ENCODE peak calls at places on chromosomes 6 and 20, in eight cellular contexts. V, L, Y, D, S, N, P and R are unnamed samples.

GRCh38 chr20:31593221-31594001 is 11.7 kb upstream of the ID1 start:
- DNase-seq in V (peak; percentile 79), N (peak; percentile 94), D (peak; percentile 94), P (no peak), L (no peak), Y (no peak), S (no peak), R (peak; percentile 97)

GRCh38 chr6:140774080-140774505 is 1358.6 kb upstream of the GJE1 start:
- DNase-seq in Y (no peak), N (no peak), D (no peak), V (no peak), S (peak; percentile 84), L (no peak), P (no peak), R (no peak)

GRCh38 chr6:106117579-106117978 is 31.4 kb downstream of the PRDM1 start:
- DNase-seq in D (no peak), P (no peak), S (no peak), V (no peak), Y (peak; percentile 53), L (no peak), N (no peak), R (no peak)

GRCh38 chr6:129104131-129104530 is 221.2 kb downstream of the LAMA2 start:
- DNase-seq in L (no peak), P (no peak), Y (no peak), V (no peak), S (no peak), D (no peak), N (no peak), R (no peak)

GRCh38 chr6:84350397-84350796 is 123.0 kb upstream of the CEP162 start:
- DNase-seq in S (no peak), P (no peak), L (no peak), V (no peak), D (no peak), Y (no peak), N (no peak), R (no peak)

GRCh38 chr20:14333734-14334133 is 3.7 kb downstream of the FLRT3 start:
- DNase-seq in L (no peak), V (no peak), Y (no peak), N (no peak), S (no peak), P (no peak), D (no peak), R (no peak)

GRCh38 chr6:24743265-24743943 is 24.4 kb upstream of the C6orf62 start:
- DNase-seq in Y (no peak), V (no peak), S (peak; percentile 91), D (peak; percentile 29), N (no peak), L (peak; percentile 34), P (no peak), R (no peak)

GRCh38 chr20:63678071-63678470 is 18.4 kb upstream of the TNFRSF6B start:
- DNase-seq in S (no peak), Y (no peak), N (no peak), P (no peak), D (no peak), V (no peak), L (no peak), R (no peak)

GRCh38 chr6:124943658-124944057 is 18.6 kb upstream of the RNF217 start:
- DNase-seq in P (no peak), Y (no peak), S (no peak), N (no peak), D (no peak), L (no peak), V (no peak), R (no peak)

GRCh38 chr6:156013155-156013554 is 557.5 kb upstream of the NOX3 start:
- DNase-seq in Y (no peak), N (no peak), S (no peak), P (no peak), L (no peak), V (no peak), D (no peak), R (no peak)

GRCh38 chr6:69232506-69233194 is 564.2 kb downstream of the LMBRD1 start:
- DNase-seq in N (peak; percentile 63), P (peak; percentile 21), V (peak; percentile 82), D (peak; percentile 76), L (peak; percentile 44), S (peak; percentile 67), Y (no peak), R (peak; percentile 82)

GRCh38 chr6:13305256-13305650 is 23.1 kb downstream of the TBC1D7 start:
- DNase-seq in L (no peak), N (no peak), V (no peak), D (no peak), S (no peak), Y (no peak), P (no peak), R (no peak)

GRCh38 chr20:6993016-6993415 is 225.5 kb downstream of the BMP2 start:
- DNase-seq in L (no peak), Y (no peak), P (no peak), D (no peak), V (no peak), S (no peak), N (no peak), R (no peak)

DNA sequence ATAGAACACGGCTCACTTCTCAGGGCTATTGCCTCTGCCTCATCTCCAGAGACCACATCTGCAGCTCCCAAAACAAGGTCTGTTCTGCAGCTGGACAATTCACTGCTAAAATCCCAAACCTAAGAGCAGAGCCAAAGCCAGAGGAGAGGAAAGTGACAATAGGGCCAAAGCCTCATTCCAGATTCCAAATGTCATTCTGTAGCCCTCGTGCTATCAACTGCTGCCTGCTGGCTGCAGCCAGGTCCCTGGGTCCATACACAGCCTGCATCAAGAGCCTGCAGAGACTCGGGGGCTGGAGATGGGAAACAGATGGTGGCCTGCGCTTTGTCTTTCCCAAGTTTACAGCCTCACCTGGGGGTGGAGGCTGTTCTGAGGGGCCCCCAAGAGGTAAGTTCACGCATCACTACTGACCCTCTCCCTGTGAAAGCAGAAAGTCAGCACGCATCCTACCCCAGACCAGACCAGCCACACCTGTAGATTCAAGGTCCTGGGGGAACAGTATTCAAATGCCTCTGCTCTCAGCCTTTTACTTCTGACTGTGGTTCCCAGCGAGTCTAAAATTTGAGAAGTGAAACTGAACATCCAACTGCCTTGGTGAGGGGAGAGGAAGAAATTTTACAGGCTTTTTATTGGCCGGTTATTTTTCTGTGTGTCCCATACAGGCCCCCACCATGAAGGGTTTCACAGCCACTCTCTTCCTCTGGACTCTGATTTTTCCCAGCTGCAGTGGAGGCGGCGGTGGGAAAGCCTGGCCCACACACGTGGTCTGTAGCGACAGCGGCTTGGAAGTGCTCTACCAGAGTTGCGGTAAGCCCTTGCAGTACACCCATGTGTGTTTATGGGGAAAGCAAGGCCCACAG is at the start of gene LY86:
- DNase-seq in N (peak; percentile 14), L (no peak), D (peak; percentile 22), V (no peak), S (no peak), P (no peak), Y (no peak), R (no peak)
- H3K4me3 ChIP-seq in N (no peak within 1 kb of the TSS), L (no peak within 1 kb of the TSS), D (no peak within 1 kb of the TSS), V (peak within 1 kb of the TSS; percentile 21), S (no peak within 1 kb of the TSS), P (no peak within 1 kb of the TSS), Y (no peak within 1 kb of the TSS), R (no peak within 1 kb of the TSS)

DNA sequence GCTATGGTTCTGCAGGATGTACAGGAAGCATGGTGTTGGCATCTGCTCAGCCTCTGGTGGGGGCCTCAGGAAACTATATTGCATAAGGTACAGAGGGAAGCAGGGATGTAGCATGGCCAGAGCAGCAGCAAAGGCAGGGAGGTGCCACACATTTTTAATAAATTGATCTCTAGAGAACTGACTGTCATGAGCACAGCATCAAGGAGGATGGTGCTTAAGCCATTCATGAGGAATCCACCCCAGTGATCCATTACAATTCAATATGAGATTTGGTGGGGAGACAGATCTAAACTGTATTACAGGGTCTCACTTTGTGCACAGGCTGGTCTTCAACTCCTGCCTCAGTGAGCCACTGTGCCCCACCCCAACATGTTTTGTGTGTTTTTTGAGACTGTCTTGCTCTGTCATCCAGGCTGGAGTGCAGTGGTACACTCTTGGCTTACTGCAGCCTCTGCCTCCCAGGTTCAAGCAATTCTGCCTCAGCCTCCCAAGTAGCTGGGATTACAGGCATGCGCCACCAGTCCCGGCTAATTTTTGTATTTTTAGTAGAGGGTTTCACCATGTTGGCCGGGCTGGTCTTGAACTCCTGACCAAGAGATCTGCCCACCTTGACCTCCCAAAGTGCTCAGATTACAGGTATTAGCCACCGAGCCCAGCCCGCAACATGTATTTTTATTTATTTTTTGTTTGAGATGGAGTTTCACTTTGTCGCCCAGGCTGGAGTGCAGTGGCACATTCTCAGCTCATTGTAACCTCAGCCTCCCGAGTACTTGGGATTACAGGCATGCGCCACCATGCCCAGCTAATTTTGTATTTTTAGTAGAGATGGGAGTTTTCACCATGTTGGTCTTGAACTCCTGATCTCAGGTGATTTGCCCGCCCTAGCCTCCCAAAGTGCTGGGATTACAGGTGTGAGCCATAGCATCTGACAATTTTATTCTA is 10.3 kb downstream of the HSPA1B start:
- DNase-seq in L (no peak), Y (no peak), N (no peak), S (no peak), D (no peak), P (no peak), V (no peak), R (peak; percentile 22)
- H3K4me3 ChIP-seq in L (peak overlapping the region; percentile 80), Y (peak overlapping the region; percentile 4), N (no peak overlapping the region), S (peak overlapping the region; percentile 78), D (no peak overlapping the region), P (no peak overlapping the region), V (peak overlapping the region; percentile 86), R (peak overlapping the region; percentile 39)

GRCh38 chr6:119881416-119881815 is 531.9 kb upstream of the MAN1A1 start:
- DNase-seq in D (no peak), Y (no peak), V (no peak), P (no peak), L (no peak), S (peak; percentile 24), N (no peak), R (no peak)
- H3K4me3 ChIP-seq in D (no peak overlapping the region), Y (no peak overlapping the region), V (no peak overlapping the region), P (no peak overlapping the region), L (no peak overlapping the region), S (no peak overlapping the region), N (no peak overlapping the region), R (no peak overlapping the region)

GRCh38 chr6:56902551-56903464 is 52.1 kb upstream of the BEND6 start:
- DNase-seq in S (peak; percentile 48), N (no peak), L (no peak), P (peak; percentile 72), Y (no peak), V (no peak), D (no peak), R (no peak)
- H3K4me3 ChIP-seq in S (no peak overlapping the region), N (no peak overlapping the region), L (no peak overlapping the region), P (no peak overlapping the region), Y (no peak overlapping the region), V (no peak overlapping the region), D (no peak overlapping the region), R (no peak overlapping the region)

DNA sequence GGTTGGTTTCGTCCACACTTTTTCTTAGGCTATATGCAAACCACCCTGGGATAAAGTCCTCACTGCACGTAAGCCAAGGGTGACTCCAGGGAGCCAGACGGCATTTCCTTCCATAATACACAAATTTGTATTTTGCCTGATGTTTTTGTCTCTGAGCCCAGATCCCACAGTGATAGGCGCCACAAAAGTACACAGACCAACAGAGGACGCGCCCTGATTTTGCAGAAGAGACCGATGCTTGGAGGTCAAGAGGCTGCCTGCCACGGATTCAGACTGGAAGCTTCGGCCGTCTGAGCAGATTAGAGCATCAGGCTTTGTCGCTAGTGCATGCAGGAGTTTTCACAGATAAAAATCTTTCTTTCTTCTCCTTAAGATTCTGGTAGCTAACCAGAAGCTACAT is 22.8 kb downstream of the FOXQ1 start:
- DNase-seq in D (peak; percentile 16), S (no peak), V (no peak), P (no peak), L (no peak), N (no peak), Y (no peak), R (no peak)
- H3K4me3 ChIP-seq in D (no peak overlapping the region), S (no peak overlapping the region), V (no peak overlapping the region), P (no peak overlapping the region), L (no peak overlapping the region), N (no peak overlapping the region), Y (no peak overlapping the region), R (no peak overlapping the region)

GRCh38 chr6:23003671-23004598 is 434.6 kb downstream of the HDGFL1 start:
- DNase-seq in N (no peak), D (no peak), P (peak; percentile 32), Y (no peak), L (no peak), V (no peak), S (peak; percentile 1), R (no peak)
- H3K4me3 ChIP-seq in N (no peak overlapping the region), D (no peak overlapping the region), P (no peak overlapping the region), Y (no peak overlapping the region), L (no peak overlapping the region), V (no peak overlapping the region), S (no peak overlapping the region), R (no peak overlapping the region)